ENCODE peak calls at places on chromosome 2, in five cellular contexts. O, H, P, X and I are unnamed samples.

GRCh38 chr2:237227190-237227988 is 141.7 kb downstream of the COPS8 start:
- DNase-seq in O (no peak), H (no peak), P (no peak), X (no peak), I (no peak)

GRCh38 chr2:219444566-219445091 is 10.0 kb downstream of the SPEG start:
- DNase-seq in O (no peak), H (no peak), P (peak; percentile 48), X (no peak), I (no peak)

GRCh38 chr2:235637906-235638305 is 144.1 kb downstream of the AGAP1 start:
- DNase-seq in O (no peak), H (no peak), P (peak; percentile 27), X (no peak), I (no peak)

GRCh38 chr2:26455801-26456700 is 21.9 kb downstream of the OTOF start:
- DNase-seq in O (no peak), H (peak; percentile 20), P (no peak), X (no peak), I (no peak)

GRCh38 chr2:119744335-119744939 is 15.3 kb upstream of the PTPN4 start:
- DNase-seq in O (no peak), H (no peak), P (no peak), X (peak; percentile 7), I (no peak)

GRCh38 chr2:100043891-100044255 is 98.5 kb downstream of the AFF3 start:
- DNase-seq in O (no peak), H (no peak), P (no peak), X (no peak), I (no peak)

GRCh38 chr2:209682646-209683045 is 89.0 kb upstream of the UNC80 start:
- DNase-seq in O (no peak), H (no peak), P (no peak), X (no peak), I (no peak)

GRCh38 chr2:135791418-135792190 is 45.4 kb downstream of the LCT start:
- DNase-seq in O (no peak), H (no peak), P (no peak), X (no peak), I (no peak)

GRCh38 chr2:110958720-110959119 is 162.0 kb upstream of the BCL2L11 start:
- DNase-seq in O (no peak), H (no peak), P (no peak), X (no peak), I (no peak)

GRCh38 chr2:150832686-150833085 is 345.2 kb upstream of the RND3 start:
- DNase-seq in O (no peak), H (no peak), P (no peak), X (no peak), I (no peak)

GRCh38 chr2:133732982-133733670 is 164.9 kb upstream of the NCKAP5 start:
- DNase-seq in O (no peak), H (no peak), P (no peak), X (no peak), I (no peak)

GRCh38 chr2:99763764-99764163 is 273.9 kb upstream of the REV1 start:
- DNase-seq in O (no peak), H (no peak), P (no peak), X (no peak), I (no peak)

GRCh38 chr2:23327897-23328296 is 57.1 kb upstream of the KLHL29 start:
- DNase-seq in O (no peak), H (no peak), P (no peak), X (peak; percentile 57), I (no peak)

GRCh38 chr2:76154981-76155380 is 444.3 kb upstream of the GCFC2 start:
- DNase-seq in O (no peak), H (no peak), P (no peak), X (no peak), I (no peak)